ENCODE peak calls at places on chromosomes 5 and 9, in nine cellular contexts. Z is endothelial cell of umbilical vein, N is body of pancreas, V is HepG2, U is SK-N-SH, J is PC-9, B is colonic mucosa, X is breast epithelium, Q is gastrocnemius medialis. P is an unnamed sample. For H3K4me1, the result is how much of the 10 kb centered on the place peaks cover.

GRCh38 chr5:147788023-147788422 is 5.5 kb upstream of the JAKMIP2 start:
- DNase-seq in V (no peak), J (no peak), Q (no peak), Z (no peak), U (no peak), N (no peak), B (no peak), X (no peak), P (no peak)

GRCh38 chr5:170747851-170748250 is 35.7 kb upstream of the GABRP start:
- DNase-seq in B (no peak), N (no peak), Q (no peak), J (no peak), X (no peak), U (peak), V (peak), Z (peak), P (peak)

GRCh38 chr5:68661237-68661636 is 432.6 kb upstream of the SLC30A5 start:
- DNase-seq in Z (no peak), U (no peak), X (no peak), V (peak), N (no peak), J (no peak), Q (no peak), B (peak), P (no peak)

GRCh38 chr5:61496406-61497307 is 164.6 kb downstream of the ZSWIM6 start:
- DNase-seq in N (no peak), U (peak), Z (no peak), V (no peak), Q (no peak), J (no peak), X (no peak), B (no peak), P (no peak)

GRCh38 chr9:72718503-72718902 is 197.1 kb downstream of the TMC1 start:
- DNase-seq in Z (no peak), J (no peak), Q (no peak), N (no peak), U (no peak), V (no peak), B (no peak), X (no peak), P (no peak)

GRCh38 chr5:36573441-36573840 is 33.0 kb upstream of the SLC1A3 start:
- DNase-seq in U (no peak), N (no peak), V (no peak), B (no peak), X (no peak), Q (no peak), J (peak), Z (peak), P (no peak)

GRCh38 chr5:1553642-1554409 is 30.1 kb upstream of the LPCAT1 start:
- DNase-seq in J (no peak), U (no peak), Z (no peak), Q (no peak), N (no peak), B (no peak), V (no peak), X (no peak), P (no peak)

GRCh38 chr5:167713186-167713585 is 578.3 kb upstream of the WWC1 start:
- DNase-seq in U (no peak), Q (no peak), N (no peak), J (no peak), X (no peak), B (no peak), V (no peak), Z (no peak), P (no peak)

GRCh38 chr5:6732634-6733410 is 19.6 kb downstream of the TENT4A start:
- DNase-seq in B (no peak), U (peak), N (peak), Z (peak), V (no peak), J (no peak), X (no peak), Q (no peak), P (no peak)

GRCh38 chr9:135812961-135813360 is 94.4 kb downstream of the CAMSAP1 start:
- DNase-seq in B (no peak), X (no peak), N (no peak), J (no peak), V (no peak), Z (no peak), Q (no peak), U (no peak), P (no peak)

GRCh38 chr9:70111641-70112236 is 68.1 kb downstream of the MAMDC2 start:
- DNase-seq in J (peak), N (no peak), B (no peak), V (peak), Q (no peak), U (no peak), Z (no peak), X (no peak), P (no peak)

GRCh38 chr5:14721990-14722656 is 57.6 kb downstream of the OTULIN start:
- DNase-seq in N (no peak), Q (no peak), J (no peak), V (peak), U (no peak), X (no peak), B (no peak), Z (no peak), P (no peak)

GRCh38 chr5:27020965-27021364 is 17.4 kb downstream of the CDH9 start:
- DNase-seq in B (no peak), J (no peak), X (no peak), Z (no peak), Q (no peak), V (peak), N (no peak), U (no peak), P (peak)

GRCh38 chr5:113487411-113487778 is 858 bp downstream of the MCC start:
- DNase-seq in Q (no peak), J (no peak), Z (peak), B (no peak), V (no peak), X (no peak), U (no peak), N (no peak), P (no peak)

GRCh38 chr5:36261186-36261585 is 19.5 kb upstream of the NADK2 start:
- DNase-seq in Q (no peak), N (no peak), X (no peak), V (no peak), U (no peak), Z (no peak), B (no peak), J (no peak), P (no peak)

GRCh38 chr5:168227973-168228615 is 63.4 kb upstream of the WWC1 start:
- DNase-seq in J (no peak), U (no peak), N (no peak), Z (no peak), X (no peak), B (no peak), Q (no peak), V (no peak), P (no peak)

DNA sequence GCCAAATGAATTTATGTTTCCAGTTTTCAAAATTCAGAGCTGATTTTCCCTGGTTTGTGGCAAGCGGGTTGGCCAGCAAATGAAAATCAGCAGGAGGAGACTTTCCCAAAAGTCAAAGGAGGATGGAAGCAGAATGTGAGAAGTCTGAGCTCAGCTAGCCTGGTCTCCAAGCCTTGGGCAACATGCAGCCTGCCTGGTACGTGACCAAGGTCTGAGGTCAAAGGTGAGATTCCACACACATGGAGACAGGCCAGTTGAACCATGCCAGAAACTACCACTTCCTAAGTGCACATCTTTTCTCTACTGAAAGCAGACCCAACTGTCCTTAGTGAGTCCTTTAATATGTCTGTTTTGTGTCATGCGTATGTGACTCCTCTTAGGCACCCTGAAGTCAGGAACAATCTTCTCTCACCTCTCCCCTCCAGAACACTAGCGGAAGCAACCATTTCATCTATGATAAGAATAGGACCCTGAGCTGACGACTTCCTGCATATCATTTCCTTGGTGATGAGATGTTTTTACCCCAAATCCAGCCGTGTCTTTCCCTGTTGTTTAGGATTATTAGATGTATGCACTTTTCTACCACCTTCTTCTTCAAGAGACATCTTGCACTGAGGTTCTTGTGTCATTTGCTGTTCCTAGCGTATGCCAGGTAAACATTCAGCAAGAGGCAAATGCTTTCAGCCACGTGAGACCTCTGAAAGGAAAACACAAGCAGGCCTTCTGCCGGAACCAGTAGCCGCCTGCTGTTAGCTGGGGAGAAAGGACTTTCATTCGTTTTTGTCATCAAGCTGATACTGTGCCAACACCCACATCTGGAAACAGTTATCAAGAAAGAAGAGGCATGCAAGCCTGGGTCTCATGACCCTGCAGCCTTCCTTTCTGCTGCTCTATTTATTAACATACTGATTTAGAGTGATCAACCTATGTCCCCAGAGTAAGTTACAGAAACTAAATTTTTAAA is 9.7 kb upstream of the TGFBI start:
- DNase-seq in V (peak), Z (no peak), X (peak), N (no peak), B (peak), Q (peak), U (peak), J (no peak), P (no peak)
- H3K4me3 ChIP-seq in V (no peak), Z (no peak), X (no peak), N (no peak), B (no peak), Q (no peak), U (no peak), J (no peak), P (no peak)

GRCh38 chr5:124704594-124705284 is 41.7 kb downstream of the ZNF608 start:
- DNase-seq in N (no peak), U (no peak), X (no peak), J (no peak), V (peak), B (no peak), Q (no peak), Z (no peak), P (no peak)

GRCh38 chr5:124706041-124706440 is 40.4 kb downstream of the ZNF608 start:
- DNase-seq in V (no peak), J (no peak), X (no peak), B (no peak), Z (no peak), Q (no peak), U (no peak), N (no peak), P (no peak)

GRCh38 chr5:124702442-124703024 is 43.9 kb downstream of the ZNF608 start:
- DNase-seq in V (no peak), X (no peak), Q (no peak), B (no peak), U (no peak), Z (no peak), N (no peak), J (no peak), P (no peak)

GRCh38 chr5:124705577-124705976 is 40.9 kb downstream of the ZNF608 start:
- DNase-seq in J (no peak), V (no peak), B (no peak), U (no peak), X (no peak), Z (no peak), Q (no peak), N (no peak), P (no peak)

GRCh38 chr5:124703995-124704394 is 42.4 kb downstream of the ZNF608 start:
- DNase-seq in B (no peak), U (no peak), Z (no peak), Q (no peak), N (no peak), J (no peak), X (no peak), V (no peak), P (no peak)
- H3K4me1 ChIP-seq in B (under half), U (under half), Z (under half), Q (half or more), N (half or more), J (under half), X (under half), V (under half), P (half or more)

GRCh38 chr9:131671150-131671549 is 68.7 kb downstream of the RAPGEF1 start:
- DNase-seq in B (no peak), J (no peak), V (no peak), Q (no peak), X (no peak), U (no peak), Z (no peak), N (no peak), P (no peak)
- TF ChIP-seq CTCF in B (no peak), J (no peak), V (no peak), Q (no peak), X (no peak), U (no peak), Z (no peak), N (no peak), P (no peak)

GRCh38 chr5:88143693-88144218 is 124.9 kb downstream of the TMEM161B start:
- DNase-seq in X (no peak), N (no peak), B (no peak), J (no peak), Q (no peak), Z (no peak), V (no peak), U (no peak), P (no peak)
- H3K4me3 ChIP-seq in X (peak), N (no peak), B (no peak), J (no peak), Q (peak), Z (no peak), V (no peak), U (no peak), P (no peak)

DNA sequence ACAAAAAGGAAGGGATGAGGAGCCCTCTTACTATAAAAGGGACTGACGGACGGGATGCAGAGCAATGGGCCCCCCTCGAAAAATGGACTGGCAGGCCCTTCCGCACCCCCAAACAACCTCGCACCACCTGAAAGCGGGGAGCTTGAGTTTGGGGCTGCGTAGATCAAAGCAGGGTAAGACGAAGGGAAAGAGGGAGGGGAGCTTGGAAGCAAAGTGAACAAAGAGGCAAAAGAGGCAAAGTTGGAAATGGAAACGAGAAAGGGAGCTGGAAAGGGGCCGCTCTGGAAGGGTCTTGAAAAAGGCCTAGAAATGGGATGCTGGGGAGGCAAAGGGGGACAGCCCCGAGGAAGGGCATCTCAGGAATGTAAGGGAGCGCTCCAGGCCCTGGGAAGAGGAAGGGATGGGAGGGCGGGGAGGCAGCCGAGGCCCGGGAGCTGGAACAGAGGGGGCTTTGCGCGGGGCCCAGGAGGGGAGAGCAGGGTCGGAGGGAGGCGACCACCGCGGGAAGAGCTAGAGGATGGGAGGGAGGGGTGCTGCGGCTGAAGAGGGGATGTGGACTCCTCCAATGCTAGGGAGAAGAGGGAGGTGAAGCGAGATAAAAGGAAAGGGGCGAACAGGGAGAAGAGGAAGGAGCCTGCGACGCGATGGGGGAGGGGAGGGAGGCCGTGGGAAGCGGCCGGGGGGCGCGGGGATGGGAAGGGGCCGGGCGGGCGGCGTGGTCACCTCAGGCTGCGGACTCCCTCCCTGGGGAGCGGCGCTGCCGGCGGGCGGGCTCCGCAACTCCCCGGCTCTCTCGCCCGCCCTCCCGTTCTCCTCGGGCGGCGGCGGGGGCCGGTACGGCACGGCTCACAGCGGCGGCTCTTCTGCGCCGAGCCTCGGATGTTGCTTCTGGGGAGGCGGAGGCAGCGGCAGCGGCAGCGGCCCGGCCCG is 580 bp downstream of the RNF145 start:
- DNase-seq in Q (peak), U (peak), V (peak), J (no peak), B (peak), N (peak), X (no peak), Z (peak), P (peak)
- H3K4me1 ChIP-seq in Q (under half), U (under half), V (under half), J (under half), B (under half), N (under half), X (under half), Z (under half), P (under half)

GRCh38 chr5:150734579-150735384 is 24.0 kb downstream of the DCTN4 start:
- DNase-seq in Q (peak), N (peak), U (no peak), Z (no peak), V (no peak), J (no peak), X (no peak), B (peak), P (no peak)
- TF ChIP-seq CTCF in Q (no peak), N (no peak), U (no peak), Z (no peak), V (no peak), J (no peak), X (no peak), B (no peak), P (no peak)

GRCh38 chr9:134501266-134502181 is 140.1 kb upstream of the COL5A1 start:
- DNase-seq in U (peak), Z (peak), Q (no peak), B (no peak), V (no peak), J (no peak), X (no peak), N (no peak), P (peak)
- H3K4me3 ChIP-seq in U (no peak), Z (no peak), Q (no peak), B (no peak), V (no peak), J (no peak), X (no peak), N (no peak), P (no peak)

GRCh38 chr9:133135193-133135745 is 14.2 kb upstream of the RALGDS start:
- DNase-seq in X (peak), J (peak), V (no peak), Q (peak), B (peak), U (peak), N (peak), Z (peak), P (no peak)

GRCh38 chr9:133139246-133140173 is 18.5 kb upstream of the RALGDS start:
- DNase-seq in Z (no peak), J (no peak), N (no peak), B (peak), U (no peak), Q (no peak), V (no peak), X (no peak), P (no peak)

GRCh38 chr9:133140606-133141005 is 19.6 kb upstream of the RALGDS start:
- DNase-seq in U (no peak), Q (no peak), Z (no peak), V (no peak), N (no peak), J (no peak), X (no peak), B (no peak), P (no peak)

GRCh38 chr9:133140174-133140505 is 19.1 kb upstream of the RALGDS start:
- DNase-seq in X (no peak), Z (no peak), J (no peak), Q (no peak), B (peak), V (no peak), U (no peak), N (no peak), P (no peak)

DNA sequence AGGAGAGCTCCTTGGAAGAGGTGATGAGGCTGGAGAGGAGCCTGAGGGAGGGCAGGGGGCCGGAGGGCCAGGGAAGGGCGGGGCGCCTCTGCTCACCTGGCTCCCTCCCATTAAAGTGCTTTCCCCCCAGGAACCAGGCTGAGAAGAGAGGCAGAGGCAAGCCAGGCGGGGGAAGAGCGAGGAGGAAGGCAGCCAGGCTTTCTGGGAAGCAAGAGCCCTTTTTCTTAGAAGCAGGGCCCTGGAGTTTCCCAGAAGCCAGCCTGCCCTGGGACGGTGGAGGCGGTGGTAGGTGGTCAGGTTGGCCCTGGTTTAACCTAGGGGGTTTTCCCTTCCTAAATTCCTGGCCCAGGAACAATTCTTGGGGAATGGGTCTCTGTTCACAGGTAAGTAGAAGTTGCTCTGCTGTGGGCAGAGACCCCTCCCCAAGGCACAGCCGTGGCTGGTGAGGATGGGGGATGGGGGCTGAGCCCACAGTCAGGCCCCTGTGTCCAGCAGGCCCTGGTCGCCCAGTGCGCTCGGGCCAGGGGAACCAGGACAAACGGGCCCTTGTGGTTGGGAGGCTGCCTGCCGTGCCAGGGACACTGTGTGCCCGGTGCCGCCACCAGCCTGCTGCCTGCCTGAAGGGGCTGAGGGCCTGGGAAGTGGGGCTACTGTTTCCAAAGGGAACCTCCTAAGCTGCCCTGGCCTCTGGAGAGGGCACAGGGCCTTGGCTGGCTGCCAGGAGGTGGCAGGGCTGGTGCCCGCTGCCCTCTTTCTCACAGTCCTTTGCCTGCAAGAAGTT is 16.6 kb upstream of the RALGDS start:
- DNase-seq in Q (peak), N (peak), J (no peak), Z (no peak), X (peak), V (no peak), U (no peak), B (no peak), P (no peak)
- H3K4me1 ChIP-seq in Q (half or more), N (half or more), J (under half), Z (under half), X (under half), V (half or more), U (under half), B (under half), P (under half)

GRCh38 chr9:123426406-123426805 is 70.4 kb downstream of the CRB2 start:
- DNase-seq in X (no peak), Z (no peak), V (no peak), N (no peak), U (no peak), Q (no peak), B (no peak), J (no peak), P (no peak)
- TF ChIP-seq CTCF in X (no peak), Z (no peak), V (no peak), N (no peak), U (no peak), Q (no peak), B (no peak), J (no peak), P (no peak)